ENCODE peak calls at places on chromosomes 6 and 20, in nine cellular contexts. J is adipocyte; G is CD4-positive, alpha-beta memory T cell; Z is fibroblast of mammary gland; L is endodermal cell; V is GM06990; M is DND-41; E is uterus; W is pancreas. R is an unnamed sample.

GRCh38 chr20:24991897-24992419 is 593 bp downstream of the APMAP start:
- DNase-seq in J (peak), G (no peak), Z (no peak), L (no peak), V (no peak), M (peak), E (no peak), W (peak), R (no peak)

GRCh38 chr6:42783177-42783875 is 1.5 kb downstream of the BICRAL start:
- DNase-seq in J (peak), G (peak), Z (peak), L (peak), V (peak), M (peak), E (peak), W (peak), R (no peak)

GRCh38 chr20:41499961-41500725 is 118.0 kb downstream of the CHD6 start:
- DNase-seq in J (peak), G (no peak), Z (no peak), L (no peak), V (no peak), M (no peak), E (no peak), W (no peak), R (peak)

GRCh38 chr20:36308986-36309385 is 2.8 kb downstream of the DLGAP4 start:
- DNase-seq in J (no peak), G (no peak), Z (no peak), L (no peak), V (no peak), M (no peak), E (no peak), W (no peak), R (no peak)

GRCh38 chr20:38676576-38676975 is 47.7 kb upstream of the SLC32A1 start:
- DNase-seq in J (no peak), G (no peak), Z (no peak), L (no peak), V (no peak), M (no peak), E (no peak), W (no peak), R (no peak)

GRCh38 chr6:125947581-125947980 is 9.0 kb upstream of the HINT3 start:
- DNase-seq in J (peak), G (no peak), Z (peak), L (no peak), V (no peak), M (no peak), E (no peak), W (no peak), R (no peak)

GRCh38 chr20:10924628-10925266 is 250.9 kb upstream of the JAG1 start:
- DNase-seq in J (peak), G (no peak), Z (peak), L (no peak), V (no peak), M (no peak), E (no peak), W (no peak), R (peak)

GRCh38 chr20:36297656-36298055 is 8.5 kb upstream of the DLGAP4 start:
- DNase-seq in J (no peak), G (no peak), Z (no peak), L (no peak), V (no peak), M (no peak), E (no peak), W (no peak), R (no peak)

GRCh38 chr6:92806254-92806653 is 613.1 kb downstream of the EPHA7 start:
- DNase-seq in J (no peak), G (no peak), Z (no peak), L (no peak), V (no peak), M (no peak), E (no peak), W (no peak), R (no peak)

GRCh38 chr20:37729452-37729851 is 35.6 kb downstream of the CTNNBL1 start:
- DNase-seq in J (no peak), G (no peak), Z (no peak), L (no peak), V (no peak), M (no peak), E (no peak), W (no peak), R (no peak)

GRCh38 chr6:35120746-35121145 is 20.4 kb downstream of the TCP11 start:
- DNase-seq in J (no peak), G (no peak), Z (no peak), L (no peak), V (no peak), M (no peak), E (no peak), W (no peak), R (no peak)

DNA sequence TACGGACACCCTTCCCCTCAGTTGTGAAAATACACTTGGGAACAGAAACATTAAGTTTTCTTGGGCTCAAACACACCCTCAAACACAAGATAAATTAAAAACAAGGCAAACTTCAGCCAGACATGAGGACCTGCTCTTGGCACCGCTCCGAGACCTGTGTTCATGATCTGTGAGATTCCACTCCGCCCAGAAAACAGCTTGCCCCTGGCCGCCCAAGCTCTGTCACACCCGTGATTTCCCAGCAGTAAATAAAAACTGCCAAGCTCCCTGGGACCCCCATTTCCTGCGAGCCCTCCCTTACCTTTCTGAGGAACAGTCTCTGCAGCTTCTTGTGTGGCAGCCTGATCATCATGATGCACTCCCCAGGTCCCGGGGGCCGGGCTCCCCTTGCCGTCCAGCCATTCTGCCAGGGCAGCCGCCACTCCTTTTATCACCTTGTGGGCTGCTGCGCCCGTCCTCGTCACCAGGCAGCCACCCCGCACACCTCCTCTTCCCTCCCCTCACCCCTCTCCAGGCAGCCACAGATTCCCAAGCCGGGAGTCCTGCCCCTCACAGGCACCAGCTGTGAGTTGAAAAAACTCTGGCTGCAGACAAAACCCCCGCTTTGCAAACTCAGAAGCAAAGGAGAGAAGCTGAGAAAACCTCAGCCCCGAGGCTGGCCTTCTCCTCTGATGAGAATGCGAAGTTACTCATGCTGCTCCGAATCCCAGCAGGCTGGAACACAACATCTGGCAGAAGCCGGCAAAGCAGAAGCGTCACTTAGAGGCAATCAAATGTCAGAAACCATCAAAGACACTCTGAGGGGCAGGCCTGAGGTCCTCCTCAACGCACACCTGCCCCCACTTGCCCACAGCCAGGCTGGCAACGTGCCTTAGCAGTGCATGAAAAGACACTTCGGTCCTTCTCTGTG is 130.4 kb upstream of the RPS6KA2 start:
- DNase-seq in J (peak), G (no peak), Z (peak), L (peak), V (no peak), M (peak), E (no peak), W (no peak), R (no peak)
- H3K4me3 ChIP-seq in J (peak), G (no peak), Z (no peak), L (no peak), V (no peak), M (no peak), E (peak), W (no peak), R (peak)

DNA sequence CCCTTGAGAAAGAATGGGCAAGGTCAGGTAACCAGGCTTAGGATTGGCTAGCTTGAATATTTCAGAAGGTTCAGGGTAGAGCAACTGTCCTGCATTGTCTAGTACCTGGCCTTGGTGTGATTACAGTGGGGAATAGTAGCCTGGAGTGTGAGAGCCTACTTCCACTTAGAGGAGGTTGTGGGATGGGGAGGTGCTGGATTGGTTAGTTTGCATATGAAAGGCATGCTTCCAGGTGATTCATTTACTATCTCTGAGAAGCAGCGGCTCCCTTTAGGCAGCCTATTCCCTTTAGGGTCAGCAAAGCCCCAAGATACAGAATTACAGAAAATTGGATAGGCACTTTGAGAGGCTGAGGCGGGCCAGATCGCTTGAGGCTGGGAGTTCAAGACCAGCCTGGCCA is 25.0 kb upstream of the SCGN start:
- DNase-seq in J (no peak), G (no peak), Z (no peak), L (peak), V (no peak), M (no peak), E (no peak), W (no peak), R (no peak)
- H3K4me3 ChIP-seq in J (no peak), G (no peak), Z (no peak), L (no peak), V (no peak), M (no peak), E (no peak), W (no peak), R (no peak)

DNA sequence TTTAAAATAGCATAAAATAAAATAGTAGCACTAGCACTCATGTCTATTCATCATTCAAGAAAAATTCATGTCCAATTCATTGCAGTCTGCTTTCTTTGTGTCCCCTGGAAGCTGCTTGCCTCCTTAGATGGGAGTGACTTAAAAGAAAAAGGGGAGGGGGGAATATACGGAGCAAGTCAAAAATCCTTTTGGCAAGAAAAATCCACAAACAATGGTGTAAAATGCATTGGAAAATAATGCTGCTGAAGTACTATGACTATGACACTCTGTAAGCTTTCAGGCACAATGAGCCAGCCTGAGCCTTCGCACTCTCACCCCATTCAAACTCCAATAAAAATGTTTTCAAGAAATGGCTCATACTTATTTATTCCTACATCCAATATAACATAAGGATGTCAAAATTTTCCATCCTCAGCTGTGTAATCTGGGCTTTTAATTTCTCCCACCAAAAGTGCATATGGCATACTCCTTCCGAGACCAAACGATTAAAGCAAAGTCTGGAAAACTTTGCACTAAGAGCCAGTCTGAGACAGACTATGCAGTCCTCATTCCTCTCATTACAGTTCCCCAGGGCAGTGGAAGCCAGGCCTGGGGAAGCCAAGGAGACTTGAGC is 798 bp downstream of the NEDD9 start:
- DNase-seq in J (peak), G (no peak), Z (no peak), L (no peak), V (no peak), M (no peak), E (no peak), W (no peak), R (no peak)
- H3K4me3 ChIP-seq in J (peak), G (peak), Z (peak), L (peak), V (peak), M (no peak), E (peak), W (peak), R (peak)

GRCh38 chr6:1315201-1315559 is 3.3 kb downstream of the FOXQ1 start:
- DNase-seq in J (no peak), G (no peak), Z (no peak), L (no peak), V (no peak), M (no peak), E (no peak), W (no peak), R (no peak)
- H3K4me3 ChIP-seq in J (no peak), G (no peak), Z (no peak), L (peak), V (no peak), M (no peak), E (no peak), W (no peak), R (no peak)

GRCh38 chr6:130928158-130928917 is 101.1 kb downstream of the SMLR1 start:
- DNase-seq in J (no peak), G (no peak), Z (no peak), L (no peak), V (no peak), M (no peak), E (no peak), W (no peak), R (no peak)
- H3K4me3 ChIP-seq in J (peak), G (no peak), Z (no peak), L (no peak), V (no peak), M (no peak), E (no peak), W (no peak), R (no peak)

GRCh38 chr6:68635412-68635705 is 277 bp downstream of the ADGRB3 start:
- DNase-seq in J (no peak), G (no peak), Z (no peak), L (no peak), V (no peak), M (no peak), E (no peak), W (no peak), R (no peak)
- H3K4me3 ChIP-seq in J (peak), G (peak), Z (peak), L (peak), V (peak), M (no peak), E (peak), W (peak), R (peak)

DNA sequence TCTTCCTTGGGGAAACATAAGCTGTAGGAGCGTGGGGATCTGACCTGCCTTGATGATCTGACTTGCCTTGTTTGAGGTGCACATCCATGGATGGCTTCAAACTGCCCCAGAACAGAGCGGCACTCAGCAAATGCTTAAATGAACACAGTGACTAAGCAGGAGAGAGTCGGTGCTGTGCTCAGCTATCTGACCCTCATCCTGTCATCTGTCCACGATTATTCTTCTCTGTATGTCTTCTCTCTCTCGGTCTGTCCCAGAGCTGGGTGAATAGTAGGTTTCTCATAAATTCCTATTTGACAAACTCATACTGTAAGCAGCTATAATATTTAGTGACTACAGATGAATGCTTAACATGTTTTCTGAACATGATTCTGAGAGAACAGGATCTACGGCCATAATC is 37.3 kb downstream of the TRAM2 start:
- DNase-seq in J (peak), G (no peak), Z (peak), L (no peak), V (no peak), M (no peak), E (no peak), W (no peak), R (peak)
- H3K4me3 ChIP-seq in J (peak), G (no peak), Z (no peak), L (no peak), V (no peak), M (no peak), E (no peak), W (no peak), R (no peak)

GRCh38 chr6:26044140-26045045 is 42.8 kb upstream of the HFE start:
- DNase-seq in J (peak), G (peak), Z (peak), L (no peak), V (peak), M (peak), E (peak), W (peak), R (no peak)

GRCh38 chr6:26048590-26048989 is 38.6 kb upstream of the HFE start:
- DNase-seq in J (no peak), G (no peak), Z (no peak), L (no peak), V (no peak), M (no peak), E (no peak), W (no peak), R (no peak)

GRCh38 chr6:26045939-26046368 is 41.3 kb upstream of the HFE start:
- DNase-seq in J (no peak), G (no peak), Z (peak), L (no peak), V (peak), M (peak), E (no peak), W (no peak), R (no peak)

GRCh38 chr6:26043389-26044139 is 43.7 kb upstream of the HFE start:
- DNase-seq in J (peak), G (peak), Z (peak), L (no peak), V (peak), M (peak), E (peak), W (peak), R (peak)

GRCh38 chr6:26045046-26045938 is 41.9 kb upstream of the HFE start:
- DNase-seq in J (peak), G (peak), Z (peak), L (no peak), V (peak), M (peak), E (peak), W (peak), R (peak)
- H3K4me3 ChIP-seq in J (peak), G (peak), Z (peak), L (no peak), V (peak), M (peak), E (peak), W (peak), R (peak)

GRCh38 chr6:149925253-149925973 is 2.5 kb upstream of the RAET1G start:
- DNase-seq in J (peak), G (no peak), Z (peak), L (peak), V (no peak), M (no peak), E (peak), W (peak), R (no peak)

GRCh38 chr6:149922642-149923326 is at the start of gene RAET1G:
- DNase-seq in J (peak), G (peak), Z (peak), L (peak), V (peak), M (peak), E (peak), W (peak), R (peak)

GRCh38 chr6:149924933-149925252 is 2.0 kb upstream of the RAET1G start:
- DNase-seq in J (no peak), G (no peak), Z (no peak), L (no peak), V (no peak), M (no peak), E (peak), W (no peak), R (no peak)

GRCh38 chr6:149924206-149924932 is 1.4 kb upstream of the RAET1G start:
- DNase-seq in J (no peak), G (no peak), Z (no peak), L (peak), V (no peak), M (no peak), E (peak), W (no peak), R (no peak)

GRCh38 chr6:149923327-149923986 is 536 bp upstream of the RAET1G start:
- DNase-seq in J (no peak), G (no peak), Z (no peak), L (no peak), V (no peak), M (no peak), E (no peak), W (no peak), R (no peak)
- H3K4me3 ChIP-seq in J (peak), G (peak), Z (peak), L (peak), V (no peak), M (no peak), E (peak), W (peak), R (peak)

DNA sequence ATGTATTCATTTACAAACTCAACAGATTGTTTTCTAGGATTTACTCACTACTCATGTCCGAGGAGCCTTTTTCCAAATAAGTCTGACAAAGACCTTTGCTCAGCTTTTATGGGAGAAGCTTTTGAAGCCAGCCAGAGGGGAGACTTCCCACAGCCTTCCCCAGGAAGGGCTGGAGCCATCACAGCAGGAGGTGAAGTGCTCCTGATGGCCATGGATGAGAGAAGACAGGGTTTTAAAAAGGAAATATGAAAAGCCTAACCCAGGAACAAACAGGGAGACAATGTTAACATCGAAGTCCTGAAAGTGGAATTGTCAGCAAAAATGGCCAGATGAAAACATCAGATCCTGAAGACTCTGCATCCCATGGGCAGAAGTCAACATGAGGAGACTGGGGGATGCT is 11.6 kb upstream of the TAGAP start:
- DNase-seq in J (no peak), G (no peak), Z (no peak), L (no peak), V (no peak), M (no peak), E (no peak), W (no peak), R (no peak)
- H3K4me3 ChIP-seq in J (no peak), G (no peak), Z (no peak), L (no peak), V (no peak), M (no peak), E (no peak), W (no peak), R (no peak)